ENCODE peak calls at places on chromosome 6, in four cellular contexts. W, Z, J and B are unnamed samples.

GRCh38 chr6:130178692-130179091 is 44.1 kb downstream of the SAMD3 start:
- DNase-seq in W (peak; percentile 69), J (no peak), Z (no peak), B (peak; percentile 71)

GRCh38 chr6:134077301-134077700 is 24.9 kb upstream of the SLC2A12 start:
- DNase-seq in J (no peak), W (no peak), Z (no peak), B (no peak)

GRCh38 chr6:147441751-147442150 is 66.7 kb upstream of the SAMD5 start:
- DNase-seq in W (no peak), Z (no peak), J (no peak), B (no peak)

GRCh38 chr6:80338201-80338836 is 231.8 kb downstream of the BCKDHB start:
- DNase-seq in J (peak; percentile 72), Z (peak; percentile 47), W (peak; percentile 20), B (no peak)

GRCh38 chr6:160041608-160042007 is 72.7 kb downstream of the IGF2R start:
- DNase-seq in W (no peak), J (peak; percentile 39), Z (peak; percentile 83), B (no peak)

GRCh38 chr6:89050155-89050554 is 30.4 kb upstream of the PNRC1 start:
- DNase-seq in Z (no peak), J (peak; percentile 29), W (no peak), B (no peak)

GRCh38 chr6:17389274-17389847 is 4.0 kb upstream of the CAP2 start:
- DNase-seq in Z (no peak), W (no peak), J (no peak), B (no peak)

GRCh38 chr6:4169028-4169789 is 33.8 kb upstream of the ECI2 start:
- DNase-seq in J (no peak), W (no peak), Z (no peak), B (no peak)

GRCh38 chr6:113122060-113122459 is 735.1 kb upstream of the MARCKS start:
- DNase-seq in J (no peak), W (peak; percentile 96), Z (no peak), B (peak; percentile 70)

GRCh38 chr6:107634147-107635057 is 144.5 kb downstream of the SOBP start:
- DNase-seq in Z (no peak), J (peak; percentile 68), W (no peak), B (no peak)

GRCh38 chr6:116298273-116298672 is 18.5 kb upstream of the TSPYL1 start:
- DNase-seq in J (no peak), W (no peak), Z (no peak), B (no peak)

GRCh38 chr6:31689249-31690110 is 8.6 kb upstream of the LY6G5C start:
- DNase-seq in W (no peak), J (no peak), Z (no peak), B (no peak)

GRCh38 chr6:83756565-83756964 is 47.7 kb upstream of the SNAP91 start:
- DNase-seq in W (no peak), Z (no peak), J (no peak), B (no peak)

GRCh38 chr6:149118737-149119653 is 198.5 kb upstream of the TAB2 start:
- DNase-seq in J (no peak), Z (no peak), W (no peak), B (no peak)

GRCh38 chr6:75115501-75115900 is 90.4 kb downstream of the COL12A1 start:
- DNase-seq in W (no peak), J (no peak), Z (no peak), B (no peak)

GRCh38 chr6:103002282-103002681 is 1608.8 kb downstream of the GRIK2 start:
- DNase-seq in Z (no peak), W (no peak), J (no peak), B (no peak)

GRCh38 chr6:90044833-90045337 is 150.6 kb downstream of the GJA10 start:
- DNase-seq in Z (no peak), J (no peak), W (peak; percentile 47), B (no peak)

GRCh38 chr6:95686272-95686671 is 108.9 kb downstream of the MANEA start:
- DNase-seq in J (no peak), W (no peak), Z (no peak), B (no peak)

GRCh38 chr6:134805163-134805562 is 144.7 kb downstream of the ALDH8A1 start:
- DNase-seq in J (no peak), W (no peak), Z (no peak), B (no peak)

GRCh38 chr6:169990095-169991030 is 238.9 kb downstream of the ERMARD start:
- DNase-seq in J (no peak), W (no peak), Z (peak; percentile 25), B (no peak)

GRCh38 chr6:1188199-1188598 is 123.7 kb upstream of the FOXQ1 start:
- DNase-seq in Z (no peak), W (no peak), J (no peak), B (no peak)

GRCh38 chr6:43706788-43707187 is 19.2 kb upstream of the MRPS18A start:
- DNase-seq in J (no peak), W (no peak), Z (no peak), B (no peak)

DNA sequence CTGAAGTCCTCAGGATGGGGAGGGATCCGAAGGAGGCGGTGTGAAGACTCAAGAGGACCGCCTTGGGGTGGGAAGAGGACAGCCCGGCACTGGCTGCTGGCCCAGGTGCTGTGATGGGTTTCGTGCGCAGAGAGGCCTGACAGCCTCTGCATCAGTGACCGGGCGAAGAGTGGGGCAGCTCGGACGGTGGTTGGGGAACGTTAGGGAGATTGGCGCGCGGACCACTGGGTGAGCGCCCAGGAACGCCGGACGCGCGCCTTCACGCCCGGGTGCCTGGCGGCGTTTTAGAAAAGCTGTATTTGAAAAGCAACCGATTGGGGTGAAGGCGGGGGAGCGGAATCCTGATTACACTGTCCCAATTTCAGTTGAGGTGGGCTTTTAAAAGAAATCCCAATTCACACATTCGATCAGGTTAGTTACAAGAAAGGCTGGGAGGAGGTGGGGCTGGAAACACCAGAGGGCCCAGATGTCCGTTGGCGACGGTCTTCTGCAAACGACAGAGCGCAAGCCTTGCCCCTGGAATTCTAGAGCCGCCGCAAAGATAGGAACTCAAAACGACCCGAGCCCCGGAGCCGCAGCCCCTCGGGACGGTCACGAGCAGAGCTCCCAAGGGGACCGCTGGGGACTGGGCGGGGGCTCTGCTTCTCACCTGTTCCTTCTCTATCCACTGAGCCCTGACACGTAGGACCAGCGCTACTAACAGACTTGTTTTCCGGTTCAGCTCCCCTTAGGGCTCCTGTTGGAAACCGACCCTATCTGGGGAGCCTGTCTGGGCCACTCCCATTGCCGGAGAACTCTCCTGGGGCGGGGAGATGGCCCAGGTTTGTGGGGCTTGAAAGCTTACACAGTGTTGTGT is 8.5 kb upstream of the TRIM40 start:
- DNase-seq in J (no peak), Z (no peak), W (no peak), B (no peak)
- H3K4me1 ChIP-seq in J (peaks cover 6% of the 10 kb centered on the region), Z (peaks cover 24% of the 10 kb centered on the region), W (peaks cover 3% of the 10 kb centered on the region), B (no peaks in the 10 kb centered on the region)

DNA sequence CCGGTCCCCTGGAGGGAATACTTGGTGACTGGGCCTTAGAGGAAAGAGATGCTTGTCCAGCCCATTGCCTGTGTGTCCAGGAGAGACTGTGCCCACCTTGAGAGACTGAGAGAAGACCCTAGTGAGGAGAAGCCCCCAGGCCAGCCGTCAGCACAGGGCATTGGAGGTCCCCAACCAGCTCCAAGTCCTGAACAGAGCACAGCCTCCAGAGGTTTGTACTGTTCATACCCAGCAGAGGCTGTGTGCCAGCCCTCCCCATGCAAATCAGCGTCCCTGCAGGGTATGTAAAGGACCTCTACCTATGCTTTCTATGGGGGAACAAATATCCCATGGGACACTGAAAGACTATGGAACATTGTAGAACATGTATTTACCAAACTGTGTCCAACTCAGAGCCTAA is 8.4 kb downstream of the HLA-E start:
- DNase-seq in Z (no peak), W (no peak), J (no peak), B (no peak)
- H3K4me1 ChIP-seq in Z (peaks cover 3% of the 10 kb centered on the region), W (peaks cover 21% of the 10 kb centered on the region), J (peaks cover 13% of the 10 kb centered on the region), B (peaks cover 20% of the 10 kb centered on the region)

GRCh38 chr6:5786321-5787053 is 220.2 kb downstream of the NRN1 start:
- DNase-seq in J (no peak), W (no peak), Z (no peak), B (no peak)

GRCh38 chr6:5782783-5783567 is 223.8 kb downstream of the NRN1 start:
- DNase-seq in J (peak; percentile 75), Z (peak; percentile 49), W (no peak), B (no peak)

GRCh38 chr6:5785235-5785634 is 221.5 kb downstream of the NRN1 start:
- DNase-seq in J (no peak), W (no peak), Z (no peak), B (no peak)

GRCh38 chr6:5781966-5782556 is 224.7 kb downstream of the NRN1 start:
- DNase-seq in Z (no peak), W (no peak), J (no peak), B (no peak)

GRCh38 chr6:5783584-5784089 is 223.1 kb downstream of the NRN1 start:
- DNase-seq in W (no peak), J (no peak), Z (no peak), B (no peak)
- H3K4me1 ChIP-seq in W (no peaks in the 10 kb centered on the region), J (no peaks in the 10 kb centered on the region), Z (peaks cover 9% of the 10 kb centered on the region), B (no peaks in the 10 kb centered on the region)

DNA sequence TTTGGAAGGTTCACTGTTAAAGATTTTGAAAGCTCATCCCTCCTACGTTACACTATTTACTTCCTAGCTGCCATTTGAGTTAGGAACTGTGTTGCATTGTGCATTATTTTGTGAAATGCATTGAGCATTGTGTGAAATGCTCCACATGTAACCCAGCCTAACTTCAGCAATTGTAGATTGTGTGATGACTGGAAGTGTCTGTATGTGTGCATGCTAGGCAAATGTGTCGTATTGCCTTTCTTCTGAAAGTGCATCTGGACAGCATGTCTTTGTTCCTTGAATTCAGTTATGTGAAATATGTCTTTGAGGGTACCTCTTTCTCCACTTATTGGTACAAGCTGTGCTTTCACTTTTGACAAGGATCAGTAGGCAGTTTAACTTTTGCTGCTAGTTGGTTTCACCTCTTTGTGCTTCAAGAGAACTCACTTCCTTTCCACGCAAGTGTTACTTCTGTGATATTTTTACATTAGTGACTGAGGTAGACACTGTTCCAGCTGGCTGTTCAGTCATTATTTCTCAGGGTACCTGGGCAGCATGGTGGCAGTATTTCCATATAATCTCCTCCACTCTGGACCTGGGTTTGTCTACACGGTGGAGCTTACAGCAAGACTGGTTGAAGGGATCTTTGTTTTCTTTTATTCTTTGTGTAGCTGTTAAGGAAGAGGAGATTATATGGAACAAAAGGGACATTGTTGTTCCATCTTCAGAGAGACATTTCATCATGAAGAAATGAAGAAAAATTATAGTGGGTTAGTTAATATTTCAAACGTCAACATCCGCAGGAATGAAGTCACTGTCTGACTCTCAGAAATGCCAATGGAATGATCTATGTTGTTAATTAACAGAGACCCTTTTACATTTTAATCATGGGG is 175.3 kb downstream of the UTRN start:
- DNase-seq in W (no peak), Z (no peak), J (no peak), B (no peak)
- H3K4me1 ChIP-seq in W (no peaks in the 10 kb centered on the region), Z (no peaks in the 10 kb centered on the region), J (no peaks in the 10 kb centered on the region), B (no peaks in the 10 kb centered on the region)